ENCODE peak calls at places on chromosomes 11 and 22, in four cellular contexts. U is GM12865, M is AG04450, S is upper lobe of right lung. Q is an unnamed sample.

GRCh38 chr22:27574651-27575050 is 226.9 kb downstream of the MN1 start:
- DNase-seq in U (no peak), M (no peak), S (no peak), Q (no peak)

GRCh38 chr22:17871726-17872458 is 97.6 kb upstream of the BID start:
- DNase-seq in U (no peak), M (no peak), S (no peak), Q (no peak)

GRCh38 chr22:37803195-37803635 is 4.5 kb upstream of the GCAT start:
- DNase-seq in U (no peak), M (no peak), S (no peak), Q (no peak)

GRCh38 chr11:68997995-68998348 is 15.1 kb downstream of the MRGPRF start:
- DNase-seq in U (no peak), M (no peak), S (no peak), Q (no peak)

GRCh38 chr11:101470414-101470813 is 113.4 kb downstream of the TRPC6 start:
- DNase-seq in U (no peak), M (no peak), S (no peak), Q (no peak)

GRCh38 chr11:58121101-58121500 is 4.2 kb downstream of the OR9I1 start:
- DNase-seq in U (no peak), M (no peak), S (no peak), Q (peak; percentile 14)

GRCh38 chr11:3153291-3153861 is 11.7 kb downstream of the OSBPL5 start:
- DNase-seq in U (no peak), M (peak; percentile 70), S (no peak), Q (peak; percentile 87)

GRCh38 chr11:120066738-120067303 is 71.1 kb downstream of the TRIM29 start:
- DNase-seq in U (peak; percentile 23), M (no peak), S (no peak), Q (no peak)

GRCh38 chr11:44611687-44612437 is 46.4 kb downstream of the CD82 start:
- DNase-seq in U (peak; percentile 77), M (no peak), S (no peak), Q (no peak)

GRCh38 chr11:117226388-117227385 is 5.2 kb downstream of the PCSK7 start:
- DNase-seq in U (peak; percentile 83), M (no peak), S (no peak), Q (peak; percentile 88)

GRCh38 chr11:109885006-109885405 is 208.2 kb upstream of the ZC3H12C start:
- DNase-seq in U (no peak), M (no peak), S (no peak), Q (no peak)

GRCh38 chr11:843818-844692 is 1.4 kb downstream of the TSPAN4 start:
- DNase-seq in U (no peak), M (peak; percentile 79), S (peak; percentile 97), Q (peak; percentile 95)

GRCh38 chr11:93740802-93741093 is 547 bp downstream of the TAF1D start:
- DNase-seq in U (peak; percentile 85), M (no peak), S (peak; percentile 81), Q (peak; percentile 73)

GRCh38 chr11:27391336-27392015 is 28.5 kb upstream of the CCDC34 start:
- DNase-seq in U (no peak), M (no peak), S (no peak), Q (no peak)

GRCh38 chr11:17314232-17314547 is 37.4 kb upstream of the NCR3LG1 start:
- DNase-seq in U (no peak), M (peak; percentile 82), S (no peak), Q (peak; percentile 88)

GRCh38 chr11:62544521-62545436 is 1.8 kb downstream of the AHNAK start:
- DNase-seq in U (peak; percentile 55), M (no peak), S (no peak), Q (no peak)

GRCh38 chr11:11659567-11660341 is 37.9 kb upstream of the GALNT18 start:
- DNase-seq in U (peak; percentile 4), M (no peak), S (no peak), Q (no peak)

GRCh38 chr22:46088541-46089311 is 61.6 kb upstream of the PPARA start:
- DNase-seq in U (no peak), M (no peak), S (peak; percentile 73), Q (peak; percentile 70)

GRCh38 chr11:21861314-21861713 is 331.6 kb upstream of the ANO5 start:
- DNase-seq in U (no peak), M (no peak), S (no peak), Q (no peak)

GRCh38 chr11:2325123-2325522 is 23.3 kb downstream of the TSPAN32 start:
- DNase-seq in U (no peak), M (no peak), S (peak; percentile 32), Q (no peak)

GRCh38 chr11:109547356-109548027 is 125.5 kb downstream of the C11orf87 start:
- DNase-seq in U (no peak), M (peak; percentile 27), S (no peak), Q (peak; percentile 82)

GRCh38 chr22:36409911-36410756 is 22.4 kb upstream of the MYH9 start:
- DNase-seq in U (peak; percentile 77), M (no peak), S (peak; percentile 96), Q (peak; percentile 68)
- TF ChIP-seq CTCF in U (no peak), M (no peak), S (no peak), Q (no peak)

GRCh38 chr11:65919151-65920034 is at the start of gene DRAP1:
- DNase-seq in U (peak; percentile 99), M (peak; percentile 93), S (peak; percentile 100), Q (peak; percentile 99)

GRCh38 chr11:65921033-65921555 is 1.9 kb downstream of the DRAP1 start:
- DNase-seq in U (no peak), M (no peak), S (no peak), Q (no peak)

GRCh38 chr11:65918211-65919150 is at the start of gene C11orf68:
- DNase-seq in U (peak; percentile 57), M (no peak), S (no peak), Q (peak; percentile 42)

GRCh38 chr11:65921876-65922275 is 2.6 kb downstream of the DRAP1 start:
- DNase-seq in U (no peak), M (no peak), S (no peak), Q (no peak)

GRCh38 chr11:65920035-65920802 is 993 bp downstream of the DRAP1 start:
- DNase-seq in U (no peak), M (no peak), S (peak; percentile 67), Q (no peak)
- H3K4me3 ChIP-seq in U (peak overlapping the region; percentile 80), M (peak overlapping the region; percentile 81), S (peak overlapping the region; percentile 98), Q (peak overlapping the region; percentile 86)

DNA sequence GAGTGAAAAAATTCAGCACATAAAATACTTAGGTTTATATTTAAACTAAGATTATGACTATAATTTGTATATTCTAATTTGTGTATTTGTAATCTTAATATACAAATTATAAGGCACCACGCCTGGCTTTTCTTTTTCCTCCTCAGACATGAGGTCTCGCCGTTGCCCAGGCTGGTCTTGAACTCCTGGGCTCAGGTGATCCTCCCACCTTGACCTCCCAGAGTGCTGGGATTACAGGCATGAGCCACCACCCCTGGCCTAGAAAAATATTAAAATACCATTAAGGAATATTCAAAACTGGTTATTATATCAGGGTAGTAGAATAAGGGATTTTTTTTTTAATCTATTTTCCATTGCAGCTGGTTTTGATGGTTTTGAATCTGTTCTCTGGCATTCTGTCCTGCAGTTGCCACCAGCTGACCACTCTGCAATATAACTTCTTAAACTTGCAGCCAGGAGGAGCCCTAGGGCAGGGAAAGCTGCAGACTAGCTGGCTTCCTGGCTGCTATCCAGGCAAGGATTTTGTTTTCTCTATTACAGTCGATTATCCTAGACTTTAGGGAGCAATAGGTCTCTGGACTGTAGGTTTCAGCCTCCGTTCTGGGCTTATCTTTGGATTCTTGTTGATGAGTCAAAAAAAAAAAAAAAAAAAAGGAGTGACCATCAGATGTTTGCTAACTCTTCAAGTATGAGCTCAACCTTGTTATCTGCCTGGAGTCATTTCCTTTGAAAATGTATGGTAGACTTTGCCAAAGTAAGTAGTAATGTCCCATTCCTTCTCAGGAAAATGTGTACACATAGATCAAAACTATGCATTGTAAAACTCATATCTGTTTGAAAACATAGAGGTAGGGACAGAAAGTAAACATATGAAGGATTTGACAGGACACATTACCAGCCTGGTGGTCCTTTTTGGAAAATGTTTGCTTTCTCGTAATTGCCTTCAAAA is 13.2 kb downstream of the POLA2 start:
- DNase-seq in U (peak; percentile 53), M (peak; percentile 96), S (peak; percentile 68), Q (peak; percentile 99)
- TF ChIP-seq CTCF in U (peak; percentile 58), M (peak; percentile 79), S (peak; percentile 71), Q (peak; percentile 71)

GRCh38 chr11:46281374-46281831 is 3.9 kb downstream of the CREB3L1 start:
- DNase-seq in U (no peak), M (no peak), S (no peak), Q (peak; percentile 45)
- H3K4me3 ChIP-seq in U (no peak overlapping the region), M (peak overlapping the region; percentile 61), S (no peak overlapping the region), Q (peak overlapping the region; percentile 42)

GRCh38 chr22:22418163-22418549 is 90.4 kb downstream of the ZNF280B start:
- DNase-seq in U (no peak), M (no peak), S (no peak), Q (no peak)

GRCh38 chr22:22417495-22418162 is 90.9 kb downstream of the ZNF280B start:
- DNase-seq in U (no peak), M (no peak), S (no peak), Q (no peak)

GRCh38 chr22:22421392-22421791 is 87.2 kb downstream of the ZNF280B start:
- DNase-seq in U (no peak), M (no peak), S (no peak), Q (no peak)

GRCh38 chr22:22420580-22420979 is 88.0 kb downstream of the ZNF280B start:
- DNase-seq in U (no peak), M (no peak), S (no peak), Q (no peak)

DNA sequence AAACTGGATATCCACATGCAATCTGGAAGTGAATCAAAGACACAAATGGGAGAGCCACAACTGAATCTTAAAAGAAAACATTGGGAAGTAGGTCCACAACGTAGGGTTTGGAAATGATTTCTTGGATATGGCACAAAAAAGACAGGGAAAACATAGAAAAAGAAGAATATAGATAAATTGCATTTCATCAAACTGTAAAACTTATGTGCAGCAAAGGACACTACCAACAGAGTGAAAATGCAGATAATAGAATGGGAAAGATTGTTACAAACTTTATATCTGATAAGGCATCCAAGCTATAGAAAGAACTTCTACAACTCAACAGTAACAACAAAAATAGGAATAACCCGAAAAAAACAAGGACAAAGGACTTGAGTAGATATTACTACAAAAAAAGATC is 89.6 kb downstream of the ZNF280B start:
- DNase-seq in U (no peak), M (no peak), S (no peak), Q (no peak)
- TF ChIP-seq CTCF in U (no peak), M (no peak), S (no peak), Q (no peak)

Q was measured in cardiac fibroblast.